ENCODE peak calls at places on chromosomes 16 and 17, in five cellular contexts. One of them, this sample, is unnamed.

GRCh38 chr16:105521-105920 is 27.5 kb downstream of the MPG start:
- DNase-seq in iris pigment epithelial cell: no peak
- DNase-seq in HCT116: no peak
- DNase-seq in HTR-8/SVneo: no peak
- DNase-seq in stimulated activated CD4-positive, alpha-beta T cell treated with anti-CD3 and anti-CD28 coated beads, Interleukin-1b, Interleukin-23, amount 100 ng/mL, for 1 hour: no peak
- DNase-seq in this sample: no peak

GRCh38 chr17:60720763-60721531 is 43.3 kb downstream of the BCAS3 start:
- DNase-seq in iris pigment epithelial cell: peak
- DNase-seq in HCT116: peak
- DNase-seq in HTR-8/SVneo: peak
- DNase-seq in stimulated activated CD4-positive, alpha-beta T cell treated with anti-CD3 and anti-CD28 coated beads, Interleukin-1b, Interleukin-23, amount 100 ng/mL, for 1 hour: no peak
- DNase-seq in this sample: peak

GRCh38 chr17:247767-248166 is 66.3 kb upstream of the DOC2B start:
- DNase-seq in iris pigment epithelial cell: no peak
- DNase-seq in HCT116: no peak
- DNase-seq in HTR-8/SVneo: no peak
- DNase-seq in stimulated activated CD4-positive, alpha-beta T cell treated with anti-CD3 and anti-CD28 coated beads, Interleukin-1b, Interleukin-23, amount 100 ng/mL, for 1 hour: no peak
- DNase-seq in this sample: no peak

GRCh38 chr17:50298018-50298417 is 23.8 kb downstream of the TMEM92 start:
- DNase-seq in iris pigment epithelial cell: no peak
- DNase-seq in HCT116: no peak
- DNase-seq in HTR-8/SVneo: no peak
- DNase-seq in stimulated activated CD4-positive, alpha-beta T cell treated with anti-CD3 and anti-CD28 coated beads, Interleukin-1b, Interleukin-23, amount 100 ng/mL, for 1 hour: no peak
- DNase-seq in this sample: no peak

GRCh38 chr17:7058831-7059447 is 15.0 kb upstream of the SLC16A11 start:
- DNase-seq in iris pigment epithelial cell: peak
- DNase-seq in HCT116: no peak
- DNase-seq in HTR-8/SVneo: no peak
- DNase-seq in stimulated activated CD4-positive, alpha-beta T cell treated with anti-CD3 and anti-CD28 coated beads, Interleukin-1b, Interleukin-23, amount 100 ng/mL, for 1 hour: no peak
- DNase-seq in this sample: no peak

GRCh38 chr17:82933006-82933310 is 93.1 kb upstream of the ZNF750 start:
- DNase-seq in iris pigment epithelial cell: no peak
- DNase-seq in HCT116: no peak
- DNase-seq in HTR-8/SVneo: no peak
- DNase-seq in stimulated activated CD4-positive, alpha-beta T cell treated with anti-CD3 and anti-CD28 coated beads, Interleukin-1b, Interleukin-23, amount 100 ng/mL, for 1 hour: no peak
- DNase-seq in this sample: no peak

GRCh38 chr16:57283956-57284205 is 591 bp downstream of the PLLP start:
- DNase-seq in iris pigment epithelial cell: no peak
- DNase-seq in HCT116: no peak
- DNase-seq in HTR-8/SVneo: no peak
- DNase-seq in stimulated activated CD4-positive, alpha-beta T cell treated with anti-CD3 and anti-CD28 coated beads, Interleukin-1b, Interleukin-23, amount 100 ng/mL, for 1 hour: no peak
- DNase-seq in this sample: no peak

GRCh38 chr16:29818082-29818481 is 2.1 kb downstream of the PAGR1 start:
- DNase-seq in iris pigment epithelial cell: no peak
- DNase-seq in HCT116: no peak
- DNase-seq in HTR-8/SVneo: no peak
- DNase-seq in stimulated activated CD4-positive, alpha-beta T cell treated with anti-CD3 and anti-CD28 coated beads, Interleukin-1b, Interleukin-23, amount 100 ng/mL, for 1 hour: no peak
- DNase-seq in this sample: no peak

GRCh38 chr17:58232707-58233156 is 5.7 kb upstream of the LPO start:
- DNase-seq in iris pigment epithelial cell: peak
- DNase-seq in HCT116: no peak
- DNase-seq in HTR-8/SVneo: peak
- DNase-seq in stimulated activated CD4-positive, alpha-beta T cell treated with anti-CD3 and anti-CD28 coated beads, Interleukin-1b, Interleukin-23, amount 100 ng/mL, for 1 hour: no peak
- DNase-seq in this sample: no peak

GRCh38 chr17:80872999-80873951 is 118.4 kb upstream of the CHMP6 start:
- DNase-seq in iris pigment epithelial cell: no peak
- DNase-seq in HCT116: no peak
- DNase-seq in HTR-8/SVneo: no peak
- DNase-seq in stimulated activated CD4-positive, alpha-beta T cell treated with anti-CD3 and anti-CD28 coated beads, Interleukin-1b, Interleukin-23, amount 100 ng/mL, for 1 hour: no peak
- DNase-seq in this sample: no peak

GRCh38 chr17:7213895-7214299 is 5.7 kb downstream of the DLG4 start:
- DNase-seq in iris pigment epithelial cell: peak
- DNase-seq in HCT116: peak
- DNase-seq in HTR-8/SVneo: no peak
- DNase-seq in stimulated activated CD4-positive, alpha-beta T cell treated with anti-CD3 and anti-CD28 coated beads, Interleukin-1b, Interleukin-23, amount 100 ng/mL, for 1 hour: no peak
- DNase-seq in this sample: peak

GRCh38 chr17:45686250-45686649 is 97.9 kb upstream of the CRHR1 start:
- DNase-seq in iris pigment epithelial cell: no peak
- DNase-seq in HCT116: no peak
- DNase-seq in HTR-8/SVneo: no peak
- DNase-seq in stimulated activated CD4-positive, alpha-beta T cell treated with anti-CD3 and anti-CD28 coated beads, Interleukin-1b, Interleukin-23, amount 100 ng/mL, for 1 hour: no peak
- DNase-seq in this sample: no peak

GRCh38 chr17:62671553-62671952 is 44.1 kb downstream of the MRC2 start:
- DNase-seq in iris pigment epithelial cell: no peak
- DNase-seq in HCT116: no peak
- DNase-seq in HTR-8/SVneo: no peak
- DNase-seq in stimulated activated CD4-positive, alpha-beta T cell treated with anti-CD3 and anti-CD28 coated beads, Interleukin-1b, Interleukin-23, amount 100 ng/mL, for 1 hour: no peak
- DNase-seq in this sample: no peak

GRCh38 chr17:15510361-15510760 is 42.9 kb upstream of the CDRT4 start:
- DNase-seq in iris pigment epithelial cell: peak
- DNase-seq in HCT116: peak
- DNase-seq in HTR-8/SVneo: peak
- DNase-seq in stimulated activated CD4-positive, alpha-beta T cell treated with anti-CD3 and anti-CD28 coated beads, Interleukin-1b, Interleukin-23, amount 100 ng/mL, for 1 hour: no peak
- DNase-seq in this sample: no peak

GRCh38 chr17:53722407-53722806 is 100.3 kb upstream of the KIF2B start:
- DNase-seq in iris pigment epithelial cell: peak
- DNase-seq in HCT116: no peak
- DNase-seq in HTR-8/SVneo: peak
- DNase-seq in stimulated activated CD4-positive, alpha-beta T cell treated with anti-CD3 and anti-CD28 coated beads, Interleukin-1b, Interleukin-23, amount 100 ng/mL, for 1 hour: no peak
- DNase-seq in this sample: peak

GRCh38 chr17:62653002-62653830 is 25.7 kb downstream of the MRC2 start:
- DNase-seq in iris pigment epithelial cell: peak
- DNase-seq in HCT116: no peak
- DNase-seq in HTR-8/SVneo: peak
- DNase-seq in stimulated activated CD4-positive, alpha-beta T cell treated with anti-CD3 and anti-CD28 coated beads, Interleukin-1b, Interleukin-23, amount 100 ng/mL, for 1 hour: no peak
- DNase-seq in this sample: no peak

GRCh38 chr16:85362443-85362842 is 250.2 kb upstream of the CIBAR2 start:
- DNase-seq in iris pigment epithelial cell: no peak
- DNase-seq in HCT116: no peak
- DNase-seq in HTR-8/SVneo: no peak
- DNase-seq in stimulated activated CD4-positive, alpha-beta T cell treated with anti-CD3 and anti-CD28 coated beads, Interleukin-1b, Interleukin-23, amount 100 ng/mL, for 1 hour: no peak
- DNase-seq in this sample: no peak

GRCh38 chr17:69300222-69300621 is 26.7 kb downstream of the ABCA5 start:
- DNase-seq in iris pigment epithelial cell: peak
- DNase-seq in HCT116: no peak
- DNase-seq in HTR-8/SVneo: no peak
- DNase-seq in stimulated activated CD4-positive, alpha-beta T cell treated with anti-CD3 and anti-CD28 coated beads, Interleukin-1b, Interleukin-23, amount 100 ng/mL, for 1 hour: no peak
- DNase-seq in this sample: no peak

GRCh38 chr17:2853111-2853721 is 57.0 kb downstream of the RAP1GAP2 start:
- DNase-seq in iris pigment epithelial cell: peak
- DNase-seq in HCT116: no peak
- DNase-seq in HTR-8/SVneo: peak
- DNase-seq in stimulated activated CD4-positive, alpha-beta T cell treated with anti-CD3 and anti-CD28 coated beads, Interleukin-1b, Interleukin-23, amount 100 ng/mL, for 1 hour: no peak
- DNase-seq in this sample: no peak

GRCh38 chr17:35898283-35899070 is 18.3 kb upstream of the CCL5 start:
- DNase-seq in iris pigment epithelial cell: no peak
- DNase-seq in HCT116: no peak
- DNase-seq in HTR-8/SVneo: no peak
- DNase-seq in stimulated activated CD4-positive, alpha-beta T cell treated with anti-CD3 and anti-CD28 coated beads, Interleukin-1b, Interleukin-23, amount 100 ng/mL, for 1 hour: no peak
- DNase-seq in this sample: no peak

GRCh38 chr17:50259484-50260324 is 14.6 kb upstream of the TMEM92 start:
- DNase-seq in iris pigment epithelial cell: no peak
- DNase-seq in HCT116: no peak
- DNase-seq in HTR-8/SVneo: no peak
- DNase-seq in stimulated activated CD4-positive, alpha-beta T cell treated with anti-CD3 and anti-CD28 coated beads, Interleukin-1b, Interleukin-23, amount 100 ng/mL, for 1 hour: no peak
- DNase-seq in this sample: no peak

GRCh38 chr16:14444979-14445810 is 184.9 kb downstream of the PARN start:
- DNase-seq in iris pigment epithelial cell: no peak
- DNase-seq in HCT116: no peak
- DNase-seq in HTR-8/SVneo: no peak
- DNase-seq in stimulated activated CD4-positive, alpha-beta T cell treated with anti-CD3 and anti-CD28 coated beads, Interleukin-1b, Interleukin-23, amount 100 ng/mL, for 1 hour: no peak
- DNase-seq in this sample: no peak

GRCh38 chr17:16818340-16818739 is 128.3 kb downstream of the CCDC144A start:
- DNase-seq in iris pigment epithelial cell: no peak
- DNase-seq in HCT116: no peak
- DNase-seq in HTR-8/SVneo: no peak
- DNase-seq in stimulated activated CD4-positive, alpha-beta T cell treated with anti-CD3 and anti-CD28 coated beads, Interleukin-1b, Interleukin-23, amount 100 ng/mL, for 1 hour: no peak
- DNase-seq in this sample: no peak

GRCh38 chr16:80167657-80168056 is 373.1 kb upstream of the DYNLRB2 start:
- DNase-seq in iris pigment epithelial cell: no peak
- DNase-seq in HCT116: no peak
- DNase-seq in HTR-8/SVneo: no peak
- DNase-seq in stimulated activated CD4-positive, alpha-beta T cell treated with anti-CD3 and anti-CD28 coated beads, Interleukin-1b, Interleukin-23, amount 100 ng/mL, for 1 hour: no peak
- DNase-seq in this sample: no peak

GRCh38 chr17:73604476-73604875 is 39.8 kb downstream of the SDK2 start:
- DNase-seq in iris pigment epithelial cell: no peak
- DNase-seq in HCT116: no peak
- DNase-seq in HTR-8/SVneo: no peak
- DNase-seq in stimulated activated CD4-positive, alpha-beta T cell treated with anti-CD3 and anti-CD28 coated beads, Interleukin-1b, Interleukin-23, amount 100 ng/mL, for 1 hour: no peak
- DNase-seq in this sample: no peak

GRCh38 chr17:8681175-8681949 is 50.8 kb upstream of the MYH10 start:
- DNase-seq in iris pigment epithelial cell: peak
- DNase-seq in HCT116: no peak
- DNase-seq in HTR-8/SVneo: no peak
- DNase-seq in stimulated activated CD4-positive, alpha-beta T cell treated with anti-CD3 and anti-CD28 coated beads, Interleukin-1b, Interleukin-23, amount 100 ng/mL, for 1 hour: no peak
- DNase-seq in this sample: peak

GRCh38 chr17:78839762-78840529 is 668 bp downstream of the USP36 start:
- DNase-seq in iris pigment epithelial cell: peak
- DNase-seq in HCT116: no peak
- DNase-seq in HTR-8/SVneo: peak
- DNase-seq in stimulated activated CD4-positive, alpha-beta T cell treated with anti-CD3 and anti-CD28 coated beads, Interleukin-1b, Interleukin-23, amount 100 ng/mL, for 1 hour: no peak
- DNase-seq in this sample: peak

GRCh38 chr17:7561589-7562207 is at the start of gene SENP3:
- DNase-seq in iris pigment epithelial cell: peak
- DNase-seq in HCT116: peak
- DNase-seq in HTR-8/SVneo: peak
- DNase-seq in stimulated activated CD4-positive, alpha-beta T cell treated with anti-CD3 and anti-CD28 coated beads, Interleukin-1b, Interleukin-23, amount 100 ng/mL, for 1 hour: peak
- DNase-seq in this sample: peak

GRCh38 chr16:68889508-68890150 is 46.3 kb downstream of the TANGO6 start:
- DNase-seq in iris pigment epithelial cell: peak
- DNase-seq in HCT116: no peak
- DNase-seq in HTR-8/SVneo: no peak
- DNase-seq in stimulated activated CD4-positive, alpha-beta T cell treated with anti-CD3 and anti-CD28 coated beads, Interleukin-1b, Interleukin-23, amount 100 ng/mL, for 1 hour: no peak
- DNase-seq in this sample: no peak

GRCh38 chr16:71311553-71312158 is 22.5 kb upstream of the CMTR2 start:
- DNase-seq in iris pigment epithelial cell: peak
- DNase-seq in HCT116: no peak
- DNase-seq in HTR-8/SVneo: peak
- DNase-seq in stimulated activated CD4-positive, alpha-beta T cell treated with anti-CD3 and anti-CD28 coated beads, Interleukin-1b, Interleukin-23, amount 100 ng/mL, for 1 hour: no peak
- DNase-seq in this sample: peak

This sample was measured in SK-MEL-5.